ENCODE peak calls at places on chromosomes 6 and 20, in six cellular contexts. J is OCI-LY7, F is psoas muscle, E is Peyer's patch, M is nephron progenitor cell, T is thoracic aorta. S is an unnamed sample.

GRCh38 chr6:2109796-2110195 is 135.6 kb downstream of the GMDS start:
- DNase-seq in E (no peak), T (no peak), J (no peak), M (no peak), F (no peak), S (no peak)

GRCh38 chr20:37803476-37804307 is 99.2 kb upstream of the VSTM2L start:
- DNase-seq in J (peak), M (peak), F (no peak), T (no peak), E (peak), S (no peak)

GRCh38 chr6:97026298-97026697 is 101.8 kb downstream of the KLHL32 start:
- DNase-seq in F (no peak), M (no peak), J (no peak), T (no peak), E (no peak), S (no peak)

GRCh38 chr6:113401231-113401630 is 455.9 kb upstream of the MARCKS start:
- DNase-seq in E (no peak), J (no peak), M (no peak), T (no peak), F (no peak), S (no peak)

GRCh38 chr6:137692806-137693205 is 174.3 kb upstream of the TNFAIP3 start:
- DNase-seq in M (no peak), J (no peak), E (no peak), T (no peak), F (no peak), S (no peak)

GRCh38 chr6:132357120-132357519 is 44.2 kb downstream of the MOXD1 start:
- DNase-seq in F (no peak), E (no peak), J (no peak), M (no peak), T (no peak), S (no peak)

GRCh38 chr20:49397525-49397924 is 84.9 kb downstream of the KCNB1 start:
- DNase-seq in J (no peak), F (peak), T (no peak), E (no peak), M (no peak), S (peak)

GRCh38 chr6:143112084-143112768 is 51.5 kb downstream of the AIG1 start:
- DNase-seq in E (no peak), J (no peak), T (no peak), F (no peak), M (no peak), S (no peak)

GRCh38 chr6:53795254-53795701 is 473 bp downstream of the LRRC1 start:
- DNase-seq in F (no peak), E (no peak), T (no peak), M (no peak), J (no peak), S (peak)

GRCh38 chr6:3343089-3343901 is 84.5 kb downstream of the PSMG4 start:
- DNase-seq in T (no peak), F (no peak), E (no peak), M (no peak), J (no peak), S (no peak)

GRCh38 chr6:13536796-13537526 is 37.4 kb upstream of the SIRT5 start:
- DNase-seq in T (no peak), F (no peak), E (no peak), J (no peak), M (no peak), S (no peak)

GRCh38 chr6:118240878-118241528 is 307.1 kb upstream of the PLN start:
- DNase-seq in T (no peak), F (no peak), M (no peak), J (peak), E (no peak), S (no peak)

GRCh38 chr6:105428342-105428957 is 25.6 kb upstream of the PREP start:
- DNase-seq in M (no peak), T (no peak), E (no peak), F (no peak), J (no peak), S (peak)

GRCh38 chr6:88869263-88870023 is 94.0 kb downstream of the RNGTT start:
- DNase-seq in F (no peak), J (no peak), T (no peak), E (no peak), M (no peak), S (no peak)

GRCh38 chr6:16766043-16766521 is 4.8 kb upstream of the ATXN1 start:
- DNase-seq in J (no peak), M (no peak), F (no peak), E (no peak), T (no peak), S (peak)

GRCh38 chr6:40723967-40724366 is 136.8 kb upstream of the LRFN2 start:
- DNase-seq in T (no peak), M (no peak), E (no peak), F (no peak), J (no peak), S (no peak)

GRCh38 chr6:104407957-104408356 is 451.8 kb downstream of the HACE1 start:
- DNase-seq in J (no peak), M (no peak), T (no peak), E (no peak), F (no peak), S (no peak)

GRCh38 chr6:154448448-154449096 is 61.9 kb downstream of the CNKSR3 start:
- DNase-seq in F (no peak), M (peak), J (no peak), T (peak), E (no peak), S (no peak)

GRCh38 chr20:1844723-1845523 is 50.3 kb upstream of the SIRPA start:
- DNase-seq in E (peak), T (no peak), F (peak), J (peak), M (no peak), S (peak)

GRCh38 chr20:44040202-44040915 is 125.7 kb downstream of the TOX2 start:
- DNase-seq in M (no peak), E (no peak), T (no peak), F (no peak), J (no peak), S (no peak)

GRCh38 chr6:41697902-41698349 is 37.5 kb downstream of the TFEB start:
- DNase-seq in J (no peak), F (no peak), M (no peak), E (no peak), T (no peak), S (no peak)

GRCh38 chr20:37911838-37912273 is 8.9 kb downstream of the VSTM2L start:
- DNase-seq in E (peak), M (no peak), T (no peak), J (no peak), F (peak), S (peak)

GRCh38 chr6:162056745-162057144 is 670.8 kb downstream of the PRKN start:
- DNase-seq in E (no peak), T (no peak), M (peak), F (no peak), J (no peak), S (no peak)

GRCh38 chr6:29673161-29673560 is 7.8 kb downstream of the ZFP57 start:
- DNase-seq in M (no peak), T (no peak), J (no peak), E (no peak), F (no peak), S (no peak)

GRCh38 chr6:51300510-51300909 is 481.8 kb downstream of the TFAP2B start:
- DNase-seq in F (no peak), M (no peak), J (no peak), T (no peak), E (no peak), S (no peak)

GRCh38 chr6:125910518-125910917 is 46.1 kb upstream of the HINT3 start:
- DNase-seq in E (no peak), M (no peak), J (no peak), F (no peak), T (no peak), S (peak)

GRCh38 chr6:31831350-31832215 is 4.0 kb downstream of the HSPA1B start:
- DNase-seq in T (no peak), E (no peak), M (no peak), F (no peak), J (no peak), S (peak)

GRCh38 chr20:43825635-43826034 is 89.0 kb upstream of the TOX2 start:
- DNase-seq in E (peak), F (no peak), J (peak), T (no peak), M (no peak), S (no peak)

GRCh38 chr6:110813338-110813737 is 1.9 kb downstream of the CDK19 start:
- DNase-seq in F (no peak), M (no peak), T (no peak), J (no peak), E (no peak), S (no peak)

GRCh38 chr6:53869964-53870363 is 75.2 kb downstream of the LRRC1 start:
- DNase-seq in F (no peak), M (no peak), J (no peak), T (no peak), E (no peak), S (no peak)

GRCh38 chr20:53345536-53346070 is 248.0 kb downstream of the ZNF217 start:
- DNase-seq in E (no peak), M (no peak), J (no peak), T (no peak), F (no peak), S (no peak)

GRCh38 chr20:4973330-4974097 is 27.8 kb downstream of the SLC23A2 start:
- DNase-seq in J (peak), T (no peak), M (peak), E (peak), F (peak), S (no peak)

GRCh38 chr20:21259346-21259745 is 43.8 kb upstream of the XRN2 start:
- DNase-seq in M (no peak), J (no peak), T (no peak), F (no peak), E (no peak), S (no peak)

GRCh38 chr6:72305971-72306370 is 315.9 kb upstream of the KCNQ5 start:
- DNase-seq in M (no peak), E (no peak), F (no peak), T (no peak), J (no peak), S (no peak)

GRCh38 chr6:119514355-119514754 is 164.8 kb upstream of the MAN1A1 start:
- DNase-seq in T (no peak), E (no peak), F (no peak), M (no peak), J (no peak), S (no peak)

DNA sequence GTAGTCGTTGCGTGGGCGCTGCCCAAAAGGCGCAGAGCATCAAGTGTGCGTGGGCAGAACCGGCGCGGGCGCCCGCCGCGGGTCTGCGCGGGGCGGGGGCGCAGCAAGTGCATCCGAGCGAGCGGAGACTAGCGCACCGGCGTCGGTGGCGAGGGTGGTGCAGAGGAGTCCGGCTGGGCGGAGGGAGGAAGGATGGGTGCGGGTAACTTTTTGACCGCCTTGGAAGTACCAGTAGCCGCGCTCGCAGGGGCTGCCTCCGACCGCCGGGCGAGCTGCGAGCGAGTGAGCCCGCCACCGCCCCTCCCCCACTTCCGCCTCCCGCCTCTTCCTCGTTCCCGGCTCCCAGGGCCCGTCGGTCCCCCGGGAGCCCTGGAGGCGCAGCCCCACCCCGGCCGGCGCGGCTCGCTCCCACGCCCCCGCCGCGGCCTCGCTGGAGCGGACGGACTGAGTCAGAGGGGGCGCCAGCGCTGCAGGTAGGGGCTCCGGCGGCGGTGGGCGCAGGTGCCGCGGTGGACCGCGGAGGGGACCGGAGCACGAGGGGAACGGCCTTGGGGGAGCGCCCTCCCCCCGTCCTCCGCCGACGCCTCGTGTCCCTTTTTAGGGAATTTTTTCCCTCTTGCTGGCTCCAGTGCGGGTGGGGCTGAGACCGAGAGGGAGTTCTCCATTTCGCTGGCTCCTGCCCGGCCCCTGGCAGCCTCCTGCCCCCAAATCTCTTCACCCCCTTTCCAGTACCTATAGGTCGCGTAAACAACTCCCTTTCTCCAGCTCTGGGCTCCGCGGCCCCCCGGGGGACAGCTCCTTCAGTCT is 1.6 kb upstream of the DBNDD2 start:
- DNase-seq in E (peak), T (no peak), J (no peak), M (peak), F (peak), S (peak)
- TF ChIP-seq CTCF in E (no peak), T (no peak), J (no peak), M (no peak), F (no peak), S (no peak)

DNA sequence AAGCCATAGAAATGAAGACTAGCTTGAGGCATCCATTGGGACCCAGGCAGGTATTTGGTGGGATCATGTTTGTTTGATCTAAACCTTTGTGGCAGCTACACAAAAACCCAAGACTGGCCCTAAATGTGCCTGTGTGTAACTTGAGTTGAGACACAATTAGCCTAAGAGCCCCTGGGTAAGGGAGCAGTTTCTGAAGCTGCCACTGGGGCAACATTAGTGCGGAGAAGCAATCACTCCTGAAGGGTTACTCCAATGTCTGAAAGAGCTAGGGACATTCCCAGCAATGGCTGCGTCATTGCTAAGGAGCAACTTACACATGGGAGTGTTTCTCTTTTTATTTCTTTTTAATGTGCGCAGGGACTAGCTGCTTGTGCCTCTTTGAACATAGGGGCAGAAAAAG is 67.9 kb upstream of the EEF1E1 start:
- DNase-seq in T (no peak), F (no peak), E (no peak), J (no peak), M (no peak), S (no peak)
- TF ChIP-seq CTCF in T (no peak), F (no peak), E (no peak), J (no peak), M (no peak), S (no peak)

GRCh38 chr6:39226606-39227300 is 2.5 kb downstream of the KCNK5 start:
- DNase-seq in J (no peak), E (no peak), T (no peak), F (no peak), M (no peak), S (no peak)

GRCh38 chr6:39228111-39228971 is 934 bp downstream of the KCNK5 start:
- DNase-seq in T (no peak), F (no peak), J (no peak), E (no peak), M (no peak), S (no peak)

GRCh38 chr6:39227476-39227875 is 1.8 kb downstream of the KCNK5 start:
- DNase-seq in T (no peak), J (no peak), F (no peak), E (no peak), M (no peak), S (no peak)

GRCh38 chr6:39231386-39231785 is 2.1 kb upstream of the KCNK5 start:
- DNase-seq in F (no peak), J (no peak), M (no peak), E (no peak), T (no peak), S (no peak)

DNA sequence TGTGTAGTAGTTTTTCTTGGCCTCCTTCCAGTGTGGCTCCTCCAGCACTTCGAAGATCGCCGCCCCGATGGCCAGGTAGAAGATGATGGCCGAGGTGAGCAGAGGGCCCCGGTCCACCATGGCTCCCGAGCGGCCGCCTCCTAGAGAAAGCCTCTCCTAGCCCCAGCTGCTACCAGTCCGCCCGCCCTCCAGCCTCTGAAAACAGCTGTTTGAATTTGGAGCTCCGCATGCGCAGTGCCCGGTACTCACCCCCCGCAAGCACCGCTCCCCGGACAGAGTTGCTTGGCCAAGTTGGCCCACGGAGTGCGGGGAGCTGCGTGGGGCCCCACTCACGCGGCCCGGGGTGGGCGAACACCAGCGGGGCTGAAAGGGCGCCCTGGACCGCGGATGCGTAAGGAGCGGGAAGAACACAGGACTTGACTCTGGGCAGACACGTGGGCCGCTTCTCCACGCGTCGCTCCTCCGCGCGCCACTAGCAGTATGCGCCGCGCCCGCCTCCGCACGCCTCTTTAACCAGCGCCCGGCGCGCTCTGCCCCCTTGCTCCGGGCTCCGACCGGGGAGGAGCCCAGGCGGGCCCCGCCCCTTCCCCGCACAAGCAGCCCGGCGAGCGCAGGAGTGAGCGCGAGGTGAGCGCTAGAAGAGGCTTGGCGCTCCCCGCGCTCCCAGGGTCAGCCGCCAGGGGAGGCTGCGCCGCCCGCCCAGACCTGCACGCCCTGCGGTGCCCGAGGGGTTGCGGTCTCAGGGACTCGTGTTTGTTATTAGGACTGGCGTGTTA is at the start of gene KCNK5:
- DNase-seq in F (peak), M (peak), J (no peak), E (peak), T (peak), S (peak)
- TF ChIP-seq CTCF in F (peak), M (peak), J (no peak), E (peak), T (peak), S (peak)

GRCh38 chr6:32969685-32970412 is 1.5 kb downstream of the BRD2 start:
- DNase-seq in T (peak), M (peak), J (peak), F (peak), E (peak), S (peak)
- TF ChIP-seq CTCF in T (peak), M (peak), J (no peak), F (peak), E (peak), S (no peak)

DNA sequence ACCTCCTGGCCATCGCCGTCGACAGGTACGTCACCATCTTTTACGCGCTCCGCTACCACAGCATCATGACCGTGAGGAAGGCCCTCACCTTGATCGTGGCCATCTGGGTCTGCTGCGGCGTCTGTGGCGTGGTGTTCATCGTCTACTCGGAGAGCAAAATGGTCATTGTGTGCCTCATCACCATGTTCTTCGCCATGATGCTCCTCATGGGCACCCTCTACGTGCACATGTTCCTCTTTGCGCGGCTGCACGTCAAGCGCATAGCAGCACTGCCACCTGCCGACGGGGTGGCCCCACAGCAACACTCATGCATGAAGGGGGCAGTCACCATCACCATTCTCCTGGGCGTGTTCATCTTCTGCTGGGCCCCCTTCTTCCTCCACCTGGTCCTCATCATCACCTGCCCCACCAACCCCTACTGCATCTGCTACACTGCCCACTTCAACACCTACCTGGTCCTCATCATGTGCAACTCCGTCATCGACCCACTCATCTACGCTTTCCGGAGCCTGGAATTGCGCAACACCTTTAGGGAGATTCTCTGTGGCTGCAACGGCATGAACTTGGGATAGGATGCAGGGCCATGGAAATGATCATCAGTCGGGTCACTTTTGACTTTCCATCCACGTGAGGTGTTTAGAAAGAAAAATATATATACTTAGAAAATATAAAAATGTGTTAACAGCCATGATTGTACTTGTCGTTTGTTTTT is 868 bp downstream of the MC3R start:
- DNase-seq in E (no peak), F (peak), M (peak), T (no peak), J (peak), S (peak)
- TF ChIP-seq CTCF in E (no peak), F (no peak), M (no peak), T (no peak), J (peak), S (peak)

DNA sequence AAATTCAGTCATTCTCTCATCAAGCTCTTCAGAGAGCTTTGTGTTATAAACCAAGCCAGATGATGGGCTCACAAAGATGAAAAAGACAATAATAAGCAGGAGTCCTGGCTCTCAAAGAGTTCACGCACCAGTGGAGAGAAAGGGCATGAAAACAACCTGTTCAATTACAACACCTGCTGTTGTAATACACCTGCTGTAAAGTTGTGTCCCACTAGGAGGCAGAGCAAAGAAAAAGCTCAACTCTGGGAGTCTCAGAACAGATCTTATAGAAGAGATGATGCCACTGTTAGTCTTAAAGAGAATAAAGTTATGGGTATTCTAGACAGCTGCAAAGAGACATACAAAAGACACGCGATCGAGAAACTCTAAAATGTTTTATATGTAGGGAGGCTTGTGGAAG is 100.6 kb downstream of the DCDC2 start:
- DNase-seq in M (no peak), T (no peak), E (no peak), J (no peak), F (no peak), S (peak)
- TF ChIP-seq CTCF in M (no peak), T (no peak), E (no peak), J (peak), F (no peak), S (no peak)